ENCODE peak calls at places on chromosomes 1 and 21, in four cellular contexts. One of them, this sample, is unnamed.

GRCh38 chr1:151006331-151007052 is at the start of gene MINDY1:
- DNase-seq in neural progenitor cell: peak; percentile 90
- DNase-seq in uterus: peak; percentile 81
- DNase-seq in fibroblast of lung: peak; percentile 86
- DNase-seq in this sample: peak; percentile 66

GRCh38 chr1:42756956-42757891 is 9.6 kb downstream of the P3H1 start:
- DNase-seq in neural progenitor cell: peak; percentile 81
- DNase-seq in uterus: no peak
- DNase-seq in fibroblast of lung: peak; percentile 64
- DNase-seq in this sample: no peak

GRCh38 chr1:201480231-201481003 is 11.4 kb upstream of the PHLDA3 start:
- DNase-seq in neural progenitor cell: peak; percentile 82
- DNase-seq in uterus: peak; percentile 85
- DNase-seq in fibroblast of lung: peak; percentile 55
- DNase-seq in this sample: peak; percentile 85

GRCh38 chr1:110341872-110342331 is 2.7 kb downstream of the RBM15 start:
- DNase-seq in neural progenitor cell: peak; percentile 29
- DNase-seq in uterus: no peak
- DNase-seq in fibroblast of lung: no peak
- DNase-seq in this sample: no peak

GRCh38 chr1:186152227-186152944 is 222.7 kb downstream of the TPR start:
- DNase-seq in neural progenitor cell: peak; percentile 3
- DNase-seq in uterus: no peak
- DNase-seq in fibroblast of lung: peak; percentile 83
- DNase-seq in this sample: no peak

GRCh38 chr1:217214551-217214950 is 416.3 kb downstream of the GPATCH2 start:
- DNase-seq in neural progenitor cell: no peak
- DNase-seq in uterus: no peak
- DNase-seq in fibroblast of lung: no peak
- DNase-seq in this sample: no peak

GRCh38 chr1:193479187-193479586 is 292.8 kb upstream of the B3GALT2 start:
- DNase-seq in neural progenitor cell: no peak
- DNase-seq in uterus: no peak
- DNase-seq in fibroblast of lung: no peak
- DNase-seq in this sample: peak; percentile 55

GRCh38 chr1:199700551-199700950 is 327.0 kb upstream of the NR5A2 start:
- DNase-seq in neural progenitor cell: no peak
- DNase-seq in uterus: no peak
- DNase-seq in fibroblast of lung: no peak
- DNase-seq in this sample: no peak

GRCh38 chr1:173023343-173023742 is 27.4 kb downstream of the TNFSF18 start:
- DNase-seq in neural progenitor cell: no peak
- DNase-seq in uterus: no peak
- DNase-seq in fibroblast of lung: no peak
- DNase-seq in this sample: no peak

GRCh38 chr1:205504311-205505075 is at the start of gene CDK18:
- DNase-seq in neural progenitor cell: peak; percentile 85
- DNase-seq in uterus: peak; percentile 76
- DNase-seq in fibroblast of lung: peak; percentile 32
- DNase-seq in this sample: peak; percentile 84

GRCh38 chr1:39995973-39996393 is 41.0 kb downstream of the MFSD2A start:
- DNase-seq in neural progenitor cell: no peak
- DNase-seq in uterus: no peak
- DNase-seq in fibroblast of lung: no peak
- DNase-seq in this sample: no peak

GRCh38 chr1:93079685-93080141 is 630 bp downstream of the MTF2 start:
- DNase-seq in neural progenitor cell: peak; percentile 54
- DNase-seq in uterus: peak; percentile 23
- DNase-seq in fibroblast of lung: peak; percentile 19
- DNase-seq in this sample: peak; percentile 43

GRCh38 chr1:234628099-234628498 is 18.1 kb upstream of the IRF2BP2 start:
- DNase-seq in neural progenitor cell: no peak
- DNase-seq in uterus: no peak
- DNase-seq in fibroblast of lung: peak; percentile 93
- DNase-seq in this sample: no peak

GRCh38 chr1:44740179-44740617 is 561 bp downstream of the KIF2C start:
- DNase-seq in neural progenitor cell: peak; percentile 50
- DNase-seq in uterus: no peak
- DNase-seq in fibroblast of lung: no peak
- DNase-seq in this sample: no peak

GRCh38 chr1:241186716-241187115 is 170.3 kb downstream of the RGS7 start:
- DNase-seq in neural progenitor cell: no peak
- DNase-seq in uterus: no peak
- DNase-seq in fibroblast of lung: no peak
- DNase-seq in this sample: no peak

GRCh38 chr1:225681231-225681630 is 28.3 kb upstream of the ENAH start:
- DNase-seq in neural progenitor cell: no peak
- DNase-seq in uterus: no peak
- DNase-seq in fibroblast of lung: no peak
- DNase-seq in this sample: no peak

GRCh38 chr1:65469126-65469888 is 48.8 kb downstream of the LEPR start:
- DNase-seq in neural progenitor cell: no peak
- DNase-seq in uterus: no peak
- DNase-seq in fibroblast of lung: peak; percentile 22
- DNase-seq in this sample: no peak

GRCh38 chr21:16116798-16117197 is 387.0 kb downstream of the USP25 start:
- DNase-seq in neural progenitor cell: no peak
- DNase-seq in uterus: no peak
- DNase-seq in fibroblast of lung: peak; percentile 89
- DNase-seq in this sample: no peak

GRCh38 chr1:111852216-111852615 is 96.5 kb downstream of the DDX20 start:
- DNase-seq in neural progenitor cell: peak; percentile 33
- DNase-seq in uterus: no peak
- DNase-seq in fibroblast of lung: no peak
- DNase-seq in this sample: no peak

GRCh38 chr1:112021263-112021662 is 31.8 kb upstream of the KCND3 start:
- DNase-seq in neural progenitor cell: peak; percentile 70
- DNase-seq in uterus: no peak
- DNase-seq in fibroblast of lung: no peak
- DNase-seq in this sample: no peak

GRCh38 chr1:228182296-228183030 is 16.9 kb downstream of the IBA57 start:
- DNase-seq in neural progenitor cell: no peak
- DNase-seq in uterus: no peak
- DNase-seq in fibroblast of lung: no peak
- DNase-seq in this sample: no peak

GRCh38 chr21:15768853-15769252 is 39.1 kb downstream of the USP25 start:
- DNase-seq in neural progenitor cell: no peak
- DNase-seq in uterus: no peak
- DNase-seq in fibroblast of lung: no peak
- DNase-seq in this sample: no peak

GRCh38 chr1:243236604-243237252 is 18.4 kb downstream of the CEP170 start:
- DNase-seq in neural progenitor cell: no peak
- DNase-seq in uterus: no peak
- DNase-seq in fibroblast of lung: no peak
- DNase-seq in this sample: no peak

GRCh38 chr1:48245106-48245505 is 22.6 kb downstream of the SLC5A9 start:
- DNase-seq in neural progenitor cell: no peak
- DNase-seq in uterus: no peak
- DNase-seq in fibroblast of lung: no peak
- DNase-seq in this sample: peak; percentile 50

GRCh38 chr1:49199564-49199963 is 422.9 kb upstream of the BEND5 start:
- DNase-seq in neural progenitor cell: no peak
- DNase-seq in uterus: no peak
- DNase-seq in fibroblast of lung: no peak
- DNase-seq in this sample: no peak

GRCh38 chr1:90925928-90926869 is 95.6 kb downstream of the ZNF644 start:
- DNase-seq in neural progenitor cell: peak; percentile 9
- DNase-seq in uterus: no peak
- DNase-seq in fibroblast of lung: peak; percentile 91
- DNase-seq in this sample: no peak

DNA sequence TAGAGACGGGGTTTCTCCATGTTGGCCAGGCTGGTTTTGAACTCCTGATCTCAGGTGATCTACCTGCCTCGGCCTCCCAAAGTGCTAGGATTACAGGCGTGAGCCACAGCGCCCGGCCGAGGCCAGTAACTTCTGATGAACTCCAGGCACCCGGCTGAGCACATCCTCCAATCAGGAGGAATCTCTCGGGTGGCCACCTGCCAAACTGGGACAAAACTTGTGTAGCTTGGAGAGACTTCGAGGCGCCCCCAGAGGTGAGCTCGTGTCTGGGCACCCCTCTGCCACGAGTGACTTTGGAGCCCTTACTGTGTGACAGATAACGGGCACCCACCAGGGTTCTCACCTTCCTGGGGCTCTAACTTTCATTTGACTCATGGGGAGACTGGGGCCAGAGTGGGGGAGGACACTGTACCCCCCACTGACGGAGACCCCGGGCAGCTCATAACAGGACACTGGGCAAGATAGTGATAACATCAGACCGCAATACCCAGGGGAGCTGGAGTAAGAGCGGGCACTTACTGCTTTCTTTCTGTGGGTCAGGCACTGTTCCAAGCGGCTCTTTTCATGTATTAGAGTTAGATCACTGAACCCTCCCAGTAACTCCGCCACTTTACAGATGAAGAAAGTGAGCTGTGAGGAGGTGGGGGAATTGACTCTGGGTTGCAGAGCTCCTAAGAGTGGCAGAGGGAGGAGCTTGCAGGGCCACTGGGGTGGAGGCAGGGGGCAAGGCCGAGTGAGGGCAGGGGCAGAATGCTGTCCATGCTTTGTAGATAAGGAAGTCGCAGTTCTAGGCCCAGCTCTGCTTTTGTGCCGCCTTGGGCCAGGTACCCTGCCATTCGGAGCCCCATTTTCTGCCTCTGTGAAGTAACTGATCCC is 1.9 kb upstream of the PADI2 start:
- DNase-seq in neural progenitor cell: no peak
- DNase-seq in uterus: no peak
- DNase-seq in fibroblast of lung: peak; percentile 80
- DNase-seq in this sample: no peak
- TF ChIP-seq CTCF in neural progenitor cell: no peak
- TF ChIP-seq CTCF in uterus: no peak
- TF ChIP-seq CTCF in fibroblast of lung: no peak
- TF ChIP-seq CTCF in this sample: no peak

DNA sequence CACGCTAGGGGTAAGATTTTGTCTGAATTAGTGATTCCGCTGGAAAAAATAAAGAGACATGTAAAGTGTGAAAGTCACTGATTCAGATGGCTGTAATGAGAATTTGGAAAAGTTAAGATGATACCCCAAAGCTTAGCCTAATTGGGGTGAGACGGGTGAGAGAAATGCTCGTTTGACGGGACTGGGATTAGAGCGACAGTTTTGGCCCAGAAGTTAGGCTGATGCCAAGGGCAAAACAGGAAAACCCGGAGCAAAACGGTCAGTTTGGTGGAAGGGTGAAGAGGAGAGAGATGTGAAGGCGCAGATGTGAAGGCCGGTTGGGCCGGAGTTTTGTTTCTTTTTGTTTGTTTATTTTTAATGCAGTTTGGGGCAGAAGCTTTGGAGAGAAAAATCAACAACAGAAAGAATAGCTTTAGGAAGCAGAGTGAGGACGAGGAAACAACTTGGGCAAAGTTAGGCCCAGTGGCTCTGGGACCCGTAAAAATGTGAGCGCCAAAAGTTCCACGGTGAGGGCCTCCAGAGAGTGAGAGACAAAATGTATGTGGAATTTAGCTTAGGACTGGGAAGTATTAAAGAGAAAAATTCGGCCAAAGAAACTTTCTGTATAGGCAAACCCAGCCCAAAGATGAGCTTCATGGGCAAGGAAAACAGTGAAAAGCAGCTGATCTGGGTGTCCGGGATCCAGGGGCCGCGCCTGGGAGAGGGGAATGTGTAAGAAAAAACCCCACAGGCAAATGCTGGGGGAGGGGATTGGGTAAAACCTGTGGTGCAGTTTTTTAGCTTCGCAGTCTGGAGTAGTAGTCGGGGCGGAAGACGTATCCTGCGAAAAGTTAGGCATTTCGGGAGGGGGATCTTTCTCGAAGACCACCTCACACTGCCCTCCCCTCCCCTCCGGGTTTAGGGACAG is 1.2 kb downstream of the DMRTA2 start:
- DNase-seq in neural progenitor cell: peak; percentile 43
- DNase-seq in uterus: no peak
- DNase-seq in fibroblast of lung: no peak
- DNase-seq in this sample: no peak
- H3K9me3 ChIP-seq in neural progenitor cell: no peaks in the 10 kb centered on the region
- H3K9me3 ChIP-seq in uterus: no peaks in the 10 kb centered on the region
- H3K9me3 ChIP-seq in fibroblast of lung: no peaks in the 10 kb centered on the region
- H3K9me3 ChIP-seq in this sample: no peaks in the 10 kb centered on the region

GRCh38 chr1:214823311-214824117 is 220.5 kb downstream of the CENPF start:
- DNase-seq in neural progenitor cell: no peak
- DNase-seq in uterus: no peak
- DNase-seq in fibroblast of lung: no peak
- DNase-seq in this sample: no peak
- TF ChIP-seq CTCF in neural progenitor cell: peak; percentile 33
- TF ChIP-seq CTCF in uterus: no peak
- TF ChIP-seq CTCF in fibroblast of lung: no peak
- TF ChIP-seq CTCF in this sample: no peak

DNA sequence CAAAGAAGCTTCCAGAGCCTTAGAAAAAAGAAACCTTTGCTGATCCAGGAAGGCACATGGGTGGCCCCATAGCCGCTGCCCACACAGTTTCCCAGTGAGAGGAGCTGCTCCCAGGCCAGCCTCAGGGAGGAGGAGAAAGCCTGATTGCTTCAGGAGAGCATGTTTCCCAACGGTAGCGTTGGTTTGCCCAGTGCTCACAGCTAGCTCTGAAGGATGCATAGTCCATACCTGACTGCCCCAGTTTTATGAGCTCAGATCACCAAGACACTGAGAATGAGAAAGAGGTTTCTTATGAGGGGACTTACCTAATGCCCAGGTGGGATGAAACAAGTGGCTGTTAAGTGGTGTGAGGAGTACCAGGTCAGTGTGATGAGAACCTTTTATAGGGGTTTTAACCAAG is at the start of gene CRNN:
- DNase-seq in neural progenitor cell: no peak
- DNase-seq in uterus: no peak
- DNase-seq in fibroblast of lung: no peak
- DNase-seq in this sample: no peak
- H3K9me3 ChIP-seq in neural progenitor cell: peaks cover 10% of the 10 kb centered on the region
- H3K9me3 ChIP-seq in uterus: no peaks in the 10 kb centered on the region
- H3K9me3 ChIP-seq in fibroblast of lung: no peaks in the 10 kb centered on the region
- H3K9me3 ChIP-seq in this sample: no peaks in the 10 kb centered on the region

GRCh38 chr1:231584117-231584516 is 42.5 kb upstream of the DISC1 start:
- DNase-seq in neural progenitor cell: no peak
- DNase-seq in uterus: no peak
- DNase-seq in fibroblast of lung: peak; percentile 75
- DNase-seq in this sample: no peak

GRCh38 chr1:231583376-231583775 is 43.2 kb upstream of the DISC1 start:
- DNase-seq in neural progenitor cell: no peak
- DNase-seq in uterus: no peak
- DNase-seq in fibroblast of lung: no peak
- DNase-seq in this sample: no peak

GRCh38 chr1:231581859-231582258 is 44.7 kb upstream of the DISC1 start:
- DNase-seq in neural progenitor cell: no peak
- DNase-seq in uterus: no peak
- DNase-seq in fibroblast of lung: peak; percentile 37
- DNase-seq in this sample: no peak

GRCh38 chr1:231576804-231577718 is 48.6 kb downstream of the TSNAX start:
- DNase-seq in neural progenitor cell: no peak
- DNase-seq in uterus: no peak
- DNase-seq in fibroblast of lung: no peak
- DNase-seq in this sample: no peak

DNA sequence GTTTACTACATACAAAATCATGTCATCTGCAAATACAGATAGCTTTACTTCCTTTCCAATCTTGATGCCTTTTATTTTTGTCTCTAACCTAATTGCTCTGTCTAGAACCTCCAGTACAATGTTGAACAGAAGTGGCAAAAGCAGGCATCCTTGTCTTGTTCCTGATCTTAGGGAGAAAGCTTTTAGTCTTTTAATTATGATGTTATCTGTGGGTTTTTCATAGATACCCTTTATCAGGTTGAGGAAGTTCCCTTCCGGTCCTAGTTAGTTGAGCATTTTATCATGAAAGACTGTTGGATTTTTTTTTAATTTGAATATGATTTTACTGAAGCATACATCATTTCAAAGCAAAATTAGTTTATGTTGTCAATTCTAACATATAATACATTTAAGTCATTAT is 45.7 kb upstream of the DISC1 start:
- DNase-seq in neural progenitor cell: no peak
- DNase-seq in uterus: no peak
- DNase-seq in fibroblast of lung: no peak
- DNase-seq in this sample: no peak
- TF ChIP-seq CTCF in neural progenitor cell: no peak
- TF ChIP-seq CTCF in uterus: no peak
- TF ChIP-seq CTCF in fibroblast of lung: no peak
- TF ChIP-seq CTCF in this sample: no peak

This sample was measured in right lobe of liver.